ENCODE peak calls at places on chromosomes 3 and 15, in seven cellular contexts. B is esophagus squamous epithelium; K is upper lobe of right lung; U is pancreas; C is CD8-positive, alpha-beta T cell; L is left ventricle myocardium inferior; Z is OCI-LY7. M is an unnamed sample.

GRCh38 chr15:41492597-41493204 is 973 bp upstream of the ITPKA start:
- DNase-seq in Z (no peak), U (no peak), L (no peak), K (no peak), C (no peak), B (no peak), M (no peak)

GRCh38 chr3:63295806-63296205 is 17.7 kb downstream of the SYNPR start:
- DNase-seq in L (no peak), C (no peak), Z (no peak), U (no peak), B (no peak), K (no peak), M (no peak)

GRCh38 chr3:195123196-195123805 is 147.7 kb downstream of the XXYLT1 start:
- DNase-seq in C (no peak), L (no peak), K (no peak), U (no peak), Z (no peak), B (no peak), M (no peak)

GRCh38 chr3:39707314-39707909 is 102.0 kb upstream of the MYRIP start:
- DNase-seq in B (no peak), C (no peak), U (no peak), K (no peak), L (no peak), Z (peak), M (peak)

GRCh38 chr3:139416275-139416674 is 26.8 kb upstream of the COPB2 start:
- DNase-seq in C (no peak), L (no peak), B (no peak), Z (no peak), U (no peak), K (no peak), M (no peak)

GRCh38 chr3:184337315-184337714 is at the start of gene FAM131A:
- DNase-seq in L (peak), B (no peak), C (no peak), Z (no peak), U (no peak), K (no peak), M (no peak)

GRCh38 chr3:66376568-66376967 is 124.3 kb downstream of the LRIG1 start:
- DNase-seq in U (no peak), Z (no peak), K (no peak), C (no peak), B (no peak), L (no peak), M (no peak)

GRCh38 chr3:183290216-183290615 is 37.2 kb downstream of the B3GNT5 start:
- DNase-seq in L (no peak), U (no peak), K (no peak), B (no peak), Z (no peak), C (no peak), M (no peak)

GRCh38 chr3:124275421-124275820 is 283.5 kb upstream of the ROPN1 start:
- DNase-seq in Z (no peak), B (no peak), U (no peak), K (no peak), C (no peak), L (peak), M (no peak)

GRCh38 chr3:4751057-4752051 is 227.9 kb upstream of the BHLHE40 start:
- DNase-seq in Z (no peak), U (no peak), K (no peak), L (no peak), C (no peak), B (no peak), M (peak)

DNA sequence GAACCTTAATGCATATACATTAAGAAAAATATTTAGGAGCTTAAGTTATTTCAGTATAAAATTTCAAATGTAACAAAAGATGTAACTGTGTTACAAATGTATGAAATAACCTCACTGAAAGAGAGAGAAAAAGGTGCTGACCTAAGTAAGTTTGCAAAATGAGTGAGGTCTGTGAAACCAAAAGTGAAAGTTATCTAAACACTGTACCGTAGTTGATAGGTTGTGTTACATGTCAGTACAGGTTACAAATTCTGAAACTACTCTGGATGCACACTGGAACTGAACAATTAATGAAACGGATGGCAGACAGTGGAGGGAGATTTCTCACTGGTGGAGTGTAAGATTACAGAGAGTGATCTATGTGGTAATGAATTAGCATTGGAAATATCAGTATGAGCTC is 420.7 kb downstream of the ZNF385D start:
- DNase-seq in K (no peak), B (no peak), U (no peak), C (no peak), L (no peak), Z (no peak), M (peak)
- H3K4me3 ChIP-seq in K (peak), B (no peak), U (no peak), C (no peak), L (peak), Z (no peak), M (no peak)

GRCh38 chr3:45021936-45022335 is 4.2 kb upstream of the CLEC3B start:
- DNase-seq in C (no peak), Z (no peak), B (no peak), K (no peak), L (no peak), U (no peak), M (no peak)

GRCh38 chr3:45026038-45026437 is at the start of gene CLEC3B:
- DNase-seq in K (peak), L (peak), C (no peak), B (no peak), U (no peak), Z (no peak), M (no peak)

GRCh38 chr3:45021524-45021923 is 4.6 kb upstream of the CLEC3B start:
- DNase-seq in U (no peak), Z (no peak), C (no peak), L (peak), K (no peak), B (no peak), M (no peak)

GRCh38 chr3:45024601-45025262 is 1.4 kb upstream of the CLEC3B start:
- DNase-seq in Z (no peak), K (no peak), B (no peak), U (no peak), L (no peak), C (no peak), M (no peak)

DNA sequence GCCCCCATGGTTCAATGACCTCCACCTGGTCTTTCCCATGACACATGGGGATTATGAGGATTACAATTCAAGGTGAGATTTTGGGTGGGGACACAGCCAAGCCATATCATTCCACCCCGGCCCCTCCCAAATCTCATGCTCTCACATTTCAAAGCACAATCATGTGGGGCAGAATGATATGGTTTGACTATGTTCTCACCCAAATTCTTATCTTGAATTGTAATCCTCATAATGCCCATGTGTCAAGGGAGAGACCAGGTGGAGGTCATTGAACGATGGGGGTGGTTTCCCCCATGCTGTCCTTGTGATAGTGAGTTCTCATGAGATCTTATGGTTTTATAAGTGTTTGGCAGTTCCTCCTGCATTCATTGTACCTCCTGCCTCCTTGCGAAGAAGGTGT is 2.4 kb upstream of the CLEC3B start:
- DNase-seq in L (no peak), B (no peak), K (no peak), C (no peak), U (no peak), Z (no peak), M (no peak)
- H3K4me3 ChIP-seq in L (no peak), B (no peak), K (no peak), C (no peak), U (no peak), Z (no peak), M (no peak)

DNA sequence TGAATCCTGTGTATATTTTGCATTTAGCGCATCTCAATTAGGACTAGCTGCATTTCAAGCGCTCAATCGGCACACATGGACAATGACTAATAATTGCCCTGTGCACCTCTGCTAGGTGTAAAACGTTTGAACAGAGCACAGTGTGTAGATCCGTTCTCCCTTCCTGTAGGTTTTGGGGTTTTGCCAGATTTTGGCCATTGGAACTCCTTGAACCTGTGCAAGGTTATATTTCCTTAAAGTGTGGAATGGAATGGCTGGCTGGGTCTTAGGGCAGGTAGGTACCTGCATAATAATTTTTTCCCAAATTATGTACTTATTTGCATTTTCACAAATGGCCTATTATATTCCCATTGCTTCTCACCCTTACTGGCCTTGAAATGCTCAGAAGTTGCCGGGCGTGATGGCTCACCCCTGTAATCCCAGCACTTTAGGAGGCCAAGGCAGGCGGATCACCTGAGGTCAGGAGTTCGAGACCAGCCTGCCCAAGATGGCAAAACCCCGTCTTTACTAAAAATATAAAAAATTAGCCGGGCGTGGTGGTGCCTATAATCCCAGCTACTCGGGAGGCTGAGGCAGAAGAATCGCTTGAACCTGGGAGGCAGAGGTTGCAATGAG is 774 bp downstream of the RNU5B-1 start:
- DNase-seq in Z (no peak), C (no peak), K (no peak), L (no peak), B (no peak), U (no peak), M (no peak)
- H3K4me3 ChIP-seq in Z (peak), C (peak), K (peak), L (peak), B (peak), U (peak), M (no peak)

GRCh38 chr3:152205097-152205593 is 63.6 kb upstream of the MBNL1 start:
- DNase-seq in L (no peak), B (no peak), U (no peak), Z (peak), C (no peak), K (no peak), M (peak)

GRCh38 chr3:152202976-152203626 is 65.6 kb upstream of the MBNL1 start:
- DNase-seq in C (no peak), B (no peak), U (no peak), L (no peak), Z (peak), K (no peak), M (peak)

GRCh38 chr3:152206243-152206642 is 62.5 kb upstream of the MBNL1 start:
- DNase-seq in L (no peak), U (no peak), B (no peak), Z (no peak), K (no peak), C (no peak), M (no peak)

GRCh38 chr3:152204218-152204617 is 64.5 kb upstream of the MBNL1 start:
- DNase-seq in U (no peak), B (no peak), Z (no peak), K (no peak), L (no peak), C (no peak), M (peak)

GRCh38 chr3:152203677-152204076 is 65.1 kb upstream of the MBNL1 start:
- DNase-seq in K (no peak), Z (no peak), B (no peak), U (no peak), L (no peak), C (no peak), M (peak)
- H3K4me3 ChIP-seq in K (peak), Z (peak), B (no peak), U (peak), L (peak), C (peak), M (peak)

DNA sequence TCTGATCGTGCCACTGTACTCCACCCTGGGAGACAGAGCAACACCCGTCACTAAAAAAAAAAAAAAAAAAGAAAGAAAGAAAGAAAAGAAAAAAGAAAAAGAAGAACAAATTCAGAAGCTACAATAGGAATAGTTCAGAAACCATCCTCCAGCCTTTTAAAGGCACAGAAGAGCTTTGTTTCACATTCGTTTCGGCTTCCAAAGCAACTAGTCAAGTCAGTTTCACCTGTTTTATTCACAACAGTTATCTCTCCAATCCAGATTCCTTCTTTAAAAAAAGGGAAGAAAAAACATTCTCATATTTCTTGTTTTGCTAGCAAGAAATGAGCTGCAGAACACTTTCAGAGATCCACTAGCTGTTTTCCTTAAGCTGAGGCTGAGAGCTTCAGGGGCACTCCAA is 767.7 kb upstream of the CFAP20DC start:
- DNase-seq in L (no peak), K (no peak), C (no peak), B (no peak), Z (no peak), U (no peak), M (no peak)
- H3K4me3 ChIP-seq in L (no peak), K (no peak), C (no peak), B (no peak), Z (no peak), U (no peak), M (no peak)

DNA sequence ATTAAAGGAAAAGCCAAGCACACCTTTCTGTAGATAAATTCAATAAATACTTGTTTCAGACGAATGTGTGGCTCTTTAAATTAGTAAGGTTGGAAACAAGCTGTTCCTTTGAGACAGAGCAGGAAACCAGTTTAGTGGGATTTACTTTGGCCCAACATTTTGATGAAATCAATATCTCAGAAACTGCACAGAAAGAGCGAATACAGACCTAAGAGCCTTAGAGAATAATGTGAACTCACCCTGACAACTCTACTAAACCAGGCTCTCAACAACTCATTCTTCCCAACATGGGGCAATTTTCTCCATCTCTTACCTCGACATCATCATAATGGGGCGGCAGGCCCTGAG is 11.0 kb downstream of the RIOX2 start:
- DNase-seq in K (no peak), B (no peak), Z (no peak), U (no peak), C (no peak), L (no peak), M (no peak)
- H3K4me3 ChIP-seq in K (no peak), B (no peak), Z (no peak), U (no peak), C (no peak), L (no peak), M (no peak)

DNA sequence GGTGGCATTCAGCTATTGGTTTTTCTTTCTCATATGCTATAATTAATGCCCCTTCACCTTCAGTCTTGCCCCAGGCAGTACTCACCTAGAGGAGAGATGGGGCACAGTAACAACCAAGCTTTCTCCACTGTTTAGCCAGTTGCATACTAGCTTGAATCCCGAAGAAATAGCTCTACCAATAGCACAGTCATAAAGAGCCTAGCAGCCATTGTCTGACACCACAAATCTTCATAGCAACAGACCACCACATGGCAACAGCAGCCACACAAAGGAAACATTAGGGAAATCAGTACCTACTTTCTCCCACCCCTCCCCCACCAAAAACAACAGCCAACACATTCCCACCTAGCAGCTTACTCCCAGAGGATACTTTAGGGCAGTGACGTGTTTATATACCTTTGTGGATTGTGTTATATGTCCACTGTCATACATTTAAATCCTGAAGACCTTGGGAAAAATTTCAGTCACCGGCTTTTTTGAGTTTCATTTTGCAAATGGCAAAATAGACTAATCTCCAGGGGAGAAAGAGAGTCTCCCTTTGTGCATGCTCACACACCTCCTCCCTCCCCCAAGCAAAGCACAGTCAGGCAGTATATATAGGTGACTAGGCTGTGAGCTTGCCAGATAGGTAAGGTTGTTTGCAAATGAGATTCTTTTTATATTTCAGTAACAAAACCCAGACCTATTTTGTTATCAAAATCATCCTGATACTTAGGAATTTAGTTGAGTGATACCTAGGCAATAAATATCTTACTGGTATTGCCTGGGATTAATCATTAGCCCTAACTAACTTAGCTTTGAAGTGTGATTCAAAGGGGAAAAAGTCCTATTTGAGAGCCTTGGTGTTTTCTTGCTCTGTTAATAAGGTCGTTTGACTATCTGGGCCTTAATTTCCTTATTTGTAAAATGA is 140.6 kb downstream of the RBPMS2 start:
- DNase-seq in Z (no peak), L (no peak), K (no peak), B (no peak), C (no peak), U (no peak), M (no peak)
- H3K4me3 ChIP-seq in Z (no peak), L (no peak), K (no peak), B (no peak), C (peak), U (no peak), M (no peak)

DNA sequence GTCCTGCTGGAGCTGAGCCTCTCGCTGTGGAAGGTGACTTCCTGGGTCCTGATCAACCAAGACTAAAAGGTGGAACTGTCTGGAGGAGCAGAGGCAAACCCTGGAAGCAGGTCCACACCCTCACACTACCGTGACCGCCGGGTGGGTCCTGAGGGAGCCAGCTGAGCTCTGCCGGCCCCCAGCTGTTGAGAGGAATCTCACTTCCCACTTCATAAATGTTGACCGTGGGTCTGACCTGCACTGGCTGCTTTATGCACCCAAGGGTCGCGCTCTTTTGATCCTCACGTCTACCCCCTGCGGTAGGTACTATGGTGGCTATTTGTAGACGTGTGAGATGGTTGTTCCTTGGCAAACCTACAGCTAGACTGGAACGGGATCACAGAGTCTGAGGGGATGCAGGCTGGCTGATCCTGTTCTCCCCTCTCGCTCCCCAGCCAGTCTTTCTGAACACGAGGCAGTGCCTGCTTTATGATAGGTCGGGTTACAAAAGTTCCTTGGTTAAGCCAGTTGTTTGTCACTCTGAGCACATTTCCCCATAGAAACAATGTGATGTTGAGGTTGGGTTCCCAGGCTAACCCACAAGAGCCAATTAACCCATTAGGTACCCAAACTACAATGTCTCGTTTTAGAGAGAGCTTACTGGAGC is 113.0 kb upstream of the ETV5 start:
- DNase-seq in Z (no peak), C (no peak), K (no peak), B (no peak), L (no peak), U (no peak), M (no peak)
- H3K4me3 ChIP-seq in Z (no peak), C (no peak), K (no peak), B (no peak), L (no peak), U (no peak), M (no peak)